ENCODE peak calls at places on chromosomes 6 and 20, in six cellular contexts. One of them, this sample, is unnamed. For H3K79me2, the result is how much of the 10 kb centered on the place peaks cover.

GRCh38 chr6:33432546-33432945 is 12.7 kb downstream of the SYNGAP1 start:
- DNase-seq in PC-3: no peak
- DNase-seq in MM.1S: no peak
- DNase-seq in neural progenitor cell: no peak
- DNase-seq in HCT116: no peak
- DNase-seq in SK-N-SH: peak
- DNase-seq in this sample: no peak

GRCh38 chr6:156395276-156395675 is 381.9 kb upstream of the ARID1B start:
- DNase-seq in PC-3: peak
- DNase-seq in MM.1S: peak
- DNase-seq in neural progenitor cell: no peak
- DNase-seq in HCT116: no peak
- DNase-seq in SK-N-SH: no peak
- DNase-seq in this sample: no peak

GRCh38 chr20:41567615-41568014 is 50.6 kb downstream of the CHD6 start:
- DNase-seq in PC-3: no peak
- DNase-seq in MM.1S: peak
- DNase-seq in neural progenitor cell: no peak
- DNase-seq in HCT116: no peak
- DNase-seq in SK-N-SH: no peak
- DNase-seq in this sample: no peak

GRCh38 chr6:1552296-1552761 is 57.4 kb upstream of the FOXC1 start:
- DNase-seq in PC-3: peak
- DNase-seq in MM.1S: peak
- DNase-seq in neural progenitor cell: peak
- DNase-seq in HCT116: peak
- DNase-seq in SK-N-SH: no peak
- DNase-seq in this sample: peak

GRCh38 chr6:2973656-2974055 is 2.3 kb upstream of the SERPINB6 start:
- DNase-seq in PC-3: no peak
- DNase-seq in MM.1S: no peak
- DNase-seq in neural progenitor cell: no peak
- DNase-seq in HCT116: no peak
- DNase-seq in SK-N-SH: no peak
- DNase-seq in this sample: peak

GRCh38 chr6:156010-156409 is 136.3 kb upstream of the DUSP22 start:
- DNase-seq in PC-3: peak
- DNase-seq in MM.1S: no peak
- DNase-seq in neural progenitor cell: no peak
- DNase-seq in HCT116: no peak
- DNase-seq in SK-N-SH: no peak
- DNase-seq in this sample: no peak

GRCh38 chr20:63958964-63959698 is 2.9 kb upstream of the UCKL1 start:
- DNase-seq in PC-3: no peak
- DNase-seq in MM.1S: no peak
- DNase-seq in neural progenitor cell: no peak
- DNase-seq in HCT116: no peak
- DNase-seq in SK-N-SH: no peak
- DNase-seq in this sample: no peak

GRCh38 chr6:19643287-19643686 is 193.9 kb upstream of the ID4 start:
- DNase-seq in PC-3: no peak
- DNase-seq in MM.1S: no peak
- DNase-seq in neural progenitor cell: no peak
- DNase-seq in HCT116: no peak
- DNase-seq in SK-N-SH: no peak
- DNase-seq in this sample: no peak

GRCh38 chr6:10402648-10403311 is 12.1 kb downstream of the TFAP2A start:
- DNase-seq in PC-3: peak
- DNase-seq in MM.1S: no peak
- DNase-seq in neural progenitor cell: no peak
- DNase-seq in HCT116: no peak
- DNase-seq in SK-N-SH: no peak
- DNase-seq in this sample: no peak

GRCh38 chr6:170358496-170358895 is 51.9 kb downstream of the FAM120B start:
- DNase-seq in PC-3: no peak
- DNase-seq in MM.1S: no peak
- DNase-seq in neural progenitor cell: no peak
- DNase-seq in HCT116: no peak
- DNase-seq in SK-N-SH: no peak
- DNase-seq in this sample: peak

GRCh38 chr6:111113731-111114438 is 26.6 kb downstream of the SLC16A10 start:
- DNase-seq in PC-3: no peak
- DNase-seq in MM.1S: peak
- DNase-seq in neural progenitor cell: peak
- DNase-seq in HCT116: no peak
- DNase-seq in SK-N-SH: peak
- DNase-seq in this sample: peak

GRCh38 chr20:14334306-14334930 is 3.0 kb downstream of the FLRT3 start:
- DNase-seq in PC-3: peak
- DNase-seq in MM.1S: peak
- DNase-seq in neural progenitor cell: peak
- DNase-seq in HCT116: no peak
- DNase-seq in SK-N-SH: peak
- DNase-seq in this sample: peak

GRCh38 chr6:40852667-40853383 is 186.2 kb downstream of the UNC5CL start:
- DNase-seq in PC-3: peak
- DNase-seq in MM.1S: no peak
- DNase-seq in neural progenitor cell: peak
- DNase-seq in HCT116: peak
- DNase-seq in SK-N-SH: no peak
- DNase-seq in this sample: peak

GRCh38 chr6:149168968-149169367 is 148.5 kb upstream of the TAB2 start:
- DNase-seq in PC-3: no peak
- DNase-seq in MM.1S: no peak
- DNase-seq in neural progenitor cell: no peak
- DNase-seq in HCT116: no peak
- DNase-seq in SK-N-SH: no peak
- DNase-seq in this sample: no peak

GRCh38 chr6:137697267-137697938 is 169.7 kb upstream of the TNFAIP3 start:
- DNase-seq in PC-3: peak
- DNase-seq in MM.1S: peak
- DNase-seq in neural progenitor cell: peak
- DNase-seq in HCT116: no peak
- DNase-seq in SK-N-SH: no peak
- DNase-seq in this sample: peak

GRCh38 chr6:138691595-138692057 is 81.9 kb upstream of the CCDC28A start:
- DNase-seq in PC-3: peak
- DNase-seq in MM.1S: no peak
- DNase-seq in neural progenitor cell: peak
- DNase-seq in HCT116: peak
- DNase-seq in SK-N-SH: no peak
- DNase-seq in this sample: peak

GRCh38 chr20:35145141-35145564 is 2.0 kb downstream of the EDEM2 start:
- DNase-seq in PC-3: peak
- DNase-seq in MM.1S: peak
- DNase-seq in neural progenitor cell: peak
- DNase-seq in HCT116: peak
- DNase-seq in SK-N-SH: peak
- DNase-seq in this sample: peak

GRCh38 chr6:43856005-43856765 is 86.2 kb downstream of the VEGFA start:
- DNase-seq in PC-3: peak
- DNase-seq in MM.1S: no peak
- DNase-seq in neural progenitor cell: peak
- DNase-seq in HCT116: peak
- DNase-seq in SK-N-SH: peak
- DNase-seq in this sample: peak

DNA sequence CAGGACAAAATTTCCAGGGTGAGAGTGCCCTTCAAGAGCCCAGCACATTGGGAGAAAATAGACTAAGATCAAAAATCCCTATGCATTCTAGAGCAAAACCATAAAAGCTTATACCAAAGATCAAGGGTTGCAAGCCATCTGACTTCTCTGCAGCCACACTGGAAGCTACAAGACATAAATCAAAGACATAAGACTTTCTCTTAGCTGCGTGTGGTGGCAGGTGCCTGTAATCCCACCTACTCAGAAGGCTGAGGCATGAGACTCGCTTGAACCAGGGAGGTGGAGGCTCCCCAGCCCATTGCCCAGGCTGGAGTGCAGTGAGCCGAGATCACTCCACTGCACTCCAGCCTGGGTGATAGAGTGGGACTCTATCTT is 91.9 kb upstream of the NXT1 start:
- DNase-seq in PC-3: no peak
- DNase-seq in MM.1S: no peak
- DNase-seq in neural progenitor cell: no peak
- DNase-seq in HCT116: no peak
- DNase-seq in SK-N-SH: no peak
- DNase-seq in this sample: no peak
- H3K9ac ChIP-seq in PC-3: no peak
- H3K9ac ChIP-seq in MM.1S: no peak
- H3K9ac ChIP-seq in neural progenitor cell: no peak
- H3K9ac ChIP-seq in HCT116: no peak
- H3K9ac ChIP-seq in SK-N-SH: no peak
- H3K9ac ChIP-seq in this sample: no peak

GRCh38 chr6:167847936-167848335 is 21.2 kb downstream of the AFDN start:
- DNase-seq in PC-3: no peak
- DNase-seq in MM.1S: no peak
- DNase-seq in neural progenitor cell: no peak
- DNase-seq in HCT116: no peak
- DNase-seq in SK-N-SH: no peak
- DNase-seq in this sample: no peak
- H3K79me2 ChIP-seq in PC-3: half or more
- H3K79me2 ChIP-seq in MM.1S: under half
- H3K79me2 ChIP-seq in neural progenitor cell: half or more
- H3K79me2 ChIP-seq in HCT116: half or more
- H3K79me2 ChIP-seq in SK-N-SH: half or more
- H3K79me2 ChIP-seq in this sample: half or more

DNA sequence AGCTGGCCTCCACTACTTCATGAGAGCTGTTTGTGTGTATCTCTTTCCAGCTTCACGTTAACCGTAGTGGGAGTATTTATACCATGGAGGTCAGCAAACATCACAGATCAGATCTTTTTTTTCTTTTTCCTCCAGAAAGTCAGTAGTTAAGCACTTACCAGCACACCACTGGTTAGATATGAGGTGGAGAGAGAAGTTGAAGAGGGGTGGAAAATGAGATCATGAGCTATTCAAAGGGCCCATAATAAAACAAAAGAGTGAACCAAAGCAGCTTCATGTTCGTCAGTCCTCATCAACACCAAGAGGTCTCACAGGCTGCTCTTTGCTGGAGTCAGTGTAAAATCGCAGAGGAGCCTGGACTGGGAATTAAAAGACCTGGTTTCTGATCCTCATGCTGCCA is 125.1 kb upstream of the SGK1 start:
- DNase-seq in PC-3: no peak
- DNase-seq in MM.1S: no peak
- DNase-seq in neural progenitor cell: no peak
- DNase-seq in HCT116: no peak
- DNase-seq in SK-N-SH: no peak
- DNase-seq in this sample: no peak
- TF ChIP-seq EZH2phosphoT487 in PC-3: no peak
- TF ChIP-seq EZH2phosphoT487 in MM.1S: no peak
- TF ChIP-seq EZH2phosphoT487 in neural progenitor cell: no peak
- TF ChIP-seq EZH2phosphoT487 in HCT116: no peak
- TF ChIP-seq EZH2phosphoT487 in SK-N-SH: no peak
- TF ChIP-seq EZH2phosphoT487 in this sample: no peak

DNA sequence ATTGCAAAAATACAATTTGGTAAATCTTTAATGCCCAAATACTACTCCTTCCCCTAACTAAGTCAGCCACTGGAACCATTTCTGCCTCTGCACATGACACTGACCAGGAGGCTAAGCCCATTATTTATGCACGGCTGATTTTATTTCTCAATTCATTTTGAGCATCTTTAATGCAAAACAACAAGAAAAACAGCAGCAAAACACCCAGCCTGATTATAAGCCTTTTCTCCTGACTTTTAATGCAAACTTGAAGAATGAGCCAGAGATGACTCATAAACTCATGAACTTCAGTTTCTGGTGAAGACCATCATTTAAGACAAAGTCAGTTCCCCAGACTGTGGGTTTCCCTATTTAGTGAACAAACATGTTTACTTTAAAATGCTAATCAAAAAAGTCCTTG is 51.6 kb downstream of the CYP24A1 start:
- DNase-seq in PC-3: peak
- DNase-seq in MM.1S: no peak
- DNase-seq in neural progenitor cell: no peak
- DNase-seq in HCT116: no peak
- DNase-seq in SK-N-SH: no peak
- DNase-seq in this sample: peak
- H3K9ac ChIP-seq in PC-3: peak
- H3K9ac ChIP-seq in MM.1S: no peak
- H3K9ac ChIP-seq in neural progenitor cell: no peak
- H3K9ac ChIP-seq in HCT116: peak
- H3K9ac ChIP-seq in SK-N-SH: no peak
- H3K9ac ChIP-seq in this sample: peak

DNA sequence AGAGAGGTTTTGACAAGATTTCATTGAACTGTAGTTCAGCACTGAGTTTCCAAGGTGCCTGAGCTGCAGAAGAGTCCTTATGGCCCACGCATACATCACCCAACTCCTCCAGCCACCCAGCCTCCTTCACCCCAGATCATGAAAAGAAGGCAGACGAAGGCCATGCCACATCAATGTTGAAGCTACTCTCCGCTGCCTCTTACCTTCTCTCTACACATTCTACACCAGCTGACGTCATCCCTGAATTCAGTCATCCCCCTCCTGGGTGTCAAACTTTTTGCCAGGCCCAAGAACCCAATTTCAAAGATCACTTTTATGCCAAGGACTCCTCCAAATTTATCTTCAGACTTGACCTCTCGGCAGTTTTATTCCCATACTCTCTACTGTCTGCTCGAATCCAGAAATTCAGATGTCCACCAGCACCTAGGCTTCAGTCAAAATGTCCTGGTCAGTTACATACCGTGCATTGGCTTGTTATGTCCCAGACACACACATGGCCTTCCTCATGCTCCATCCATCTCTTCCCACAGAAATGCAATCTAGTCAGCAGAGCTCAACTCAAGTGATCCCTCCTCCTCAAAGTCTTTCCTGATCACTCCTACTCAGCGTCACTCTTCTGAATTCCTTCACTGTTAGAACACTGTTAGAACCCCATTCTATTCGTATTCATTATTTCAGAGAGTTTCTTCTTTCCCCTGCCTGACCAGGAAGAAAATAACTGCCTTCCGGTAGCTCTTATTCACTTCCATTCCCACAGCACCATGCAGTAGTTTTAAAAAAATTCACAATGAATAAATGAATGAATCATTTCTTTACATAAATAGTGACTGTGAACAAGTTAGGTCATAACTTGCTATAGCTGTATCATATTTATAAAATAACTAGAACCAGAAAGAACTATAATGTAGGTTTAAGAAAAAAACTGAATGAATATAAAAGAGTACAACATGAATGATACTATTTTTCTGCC is 11.5 kb downstream of the ATXN1 start:
- DNase-seq in PC-3: peak
- DNase-seq in MM.1S: no peak
- DNase-seq in neural progenitor cell: no peak
- DNase-seq in HCT116: no peak
- DNase-seq in SK-N-SH: no peak
- DNase-seq in this sample: no peak
- H3K79me2 ChIP-seq in PC-3: half or more
- H3K79me2 ChIP-seq in MM.1S: half or more
- H3K79me2 ChIP-seq in neural progenitor cell: under half
- H3K79me2 ChIP-seq in HCT116: under half
- H3K79me2 ChIP-seq in SK-N-SH: half or more
- H3K79me2 ChIP-seq in this sample: half or more